ENCODE peak calls at places on chromosomes 12 and 14, in ten cellular contexts. J, Y, U, A, F, C, T, R, D and M are unnamed samples.

GRCh38 chr12:7113389-7113871 is 4.4 kb upstream of the C1RL start:
- DNase-seq in T (peak; percentile 32), Y (peak; percentile 63), F (no peak), A (peak; percentile 44), U (peak; percentile 64), J (peak; percentile 28), C (peak; percentile 33), R (peak; percentile 64), D (peak; percentile 39), M (no peak)

GRCh38 chr12:90826031-90826430 is 128.9 kb downstream of the CCER1 start:
- DNase-seq in F (no peak), C (no peak), U (no peak), R (peak; percentile 4), A (no peak), D (no peak), T (no peak), Y (no peak), J (no peak), M (no peak)

GRCh38 chr12:130266751-130267150 is 70.9 kb upstream of the PIWIL1 start:
- DNase-seq in U (no peak), F (no peak), C (no peak), R (no peak), D (no peak), A (no peak), T (no peak), Y (peak; percentile 22), J (no peak), M (no peak)

GRCh38 chr12:54565658-54566552 is 16.5 kb downstream of the PDE1B start:
- DNase-seq in R (no peak), A (no peak), D (no peak), C (no peak), J (no peak), U (no peak), F (no peak), Y (no peak), T (no peak), M (no peak)

GRCh38 chr14:75226755-75227544 is 50.5 kb upstream of the TMED10 start:
- DNase-seq in A (no peak), U (no peak), F (no peak), C (no peak), R (no peak), T (no peak), J (peak; percentile 59), Y (no peak), D (no peak), M (no peak)

GRCh38 chr12:55915481-55915856 is 12.2 kb downstream of the PYM1 start:
- DNase-seq in F (no peak), D (no peak), Y (peak; percentile 57), U (no peak), A (no peak), R (no peak), C (no peak), T (no peak), J (no peak), M (no peak)

GRCh38 chr14:61751475-61751989 is 10.7 kb upstream of the SNAPC1 start:
- DNase-seq in D (no peak), A (no peak), R (no peak), C (no peak), Y (no peak), T (no peak), U (peak; percentile 23), J (no peak), F (no peak), M (no peak)

GRCh38 chr14:103113774-103114173 is 9.5 kb upstream of the TNFAIP2 start:
- DNase-seq in C (no peak), D (no peak), J (no peak), F (no peak), U (no peak), R (no peak), A (no peak), Y (no peak), T (no peak), M (no peak)

DNA sequence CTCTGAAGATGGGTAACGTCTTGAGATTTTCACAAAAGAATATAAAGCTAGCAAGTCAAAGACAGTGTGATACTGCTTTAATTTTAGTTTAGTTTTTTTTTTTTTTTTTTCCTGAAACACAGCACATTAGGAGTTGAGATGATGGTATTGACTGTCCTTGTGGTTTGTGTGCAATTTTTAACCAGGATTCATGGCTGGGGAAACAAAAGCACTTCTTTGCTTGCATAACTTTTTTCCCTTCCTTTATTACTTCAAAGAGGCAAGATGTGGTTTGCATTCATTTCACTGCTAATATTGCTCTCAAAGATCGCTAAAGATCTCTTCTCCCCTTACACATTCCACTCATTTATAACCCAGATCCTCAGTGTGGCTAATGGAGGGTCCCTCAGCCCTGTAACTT is 157.1 kb upstream of the PZP start:
- DNase-seq in J (no peak), R (no peak), Y (no peak), F (no peak), D (peak; percentile 72), A (peak; percentile 19), T (no peak), C (no peak), U (peak; percentile 25), M (no peak)
- H3K4me3 ChIP-seq in J (no peak overlapping the region), R (no peak overlapping the region), Y (no peak overlapping the region), F (no peak overlapping the region), D (no peak overlapping the region), A (no peak overlapping the region), T (no peak overlapping the region), C (no peak overlapping the region), U (no peak overlapping the region), M (no peak overlapping the region)

DNA sequence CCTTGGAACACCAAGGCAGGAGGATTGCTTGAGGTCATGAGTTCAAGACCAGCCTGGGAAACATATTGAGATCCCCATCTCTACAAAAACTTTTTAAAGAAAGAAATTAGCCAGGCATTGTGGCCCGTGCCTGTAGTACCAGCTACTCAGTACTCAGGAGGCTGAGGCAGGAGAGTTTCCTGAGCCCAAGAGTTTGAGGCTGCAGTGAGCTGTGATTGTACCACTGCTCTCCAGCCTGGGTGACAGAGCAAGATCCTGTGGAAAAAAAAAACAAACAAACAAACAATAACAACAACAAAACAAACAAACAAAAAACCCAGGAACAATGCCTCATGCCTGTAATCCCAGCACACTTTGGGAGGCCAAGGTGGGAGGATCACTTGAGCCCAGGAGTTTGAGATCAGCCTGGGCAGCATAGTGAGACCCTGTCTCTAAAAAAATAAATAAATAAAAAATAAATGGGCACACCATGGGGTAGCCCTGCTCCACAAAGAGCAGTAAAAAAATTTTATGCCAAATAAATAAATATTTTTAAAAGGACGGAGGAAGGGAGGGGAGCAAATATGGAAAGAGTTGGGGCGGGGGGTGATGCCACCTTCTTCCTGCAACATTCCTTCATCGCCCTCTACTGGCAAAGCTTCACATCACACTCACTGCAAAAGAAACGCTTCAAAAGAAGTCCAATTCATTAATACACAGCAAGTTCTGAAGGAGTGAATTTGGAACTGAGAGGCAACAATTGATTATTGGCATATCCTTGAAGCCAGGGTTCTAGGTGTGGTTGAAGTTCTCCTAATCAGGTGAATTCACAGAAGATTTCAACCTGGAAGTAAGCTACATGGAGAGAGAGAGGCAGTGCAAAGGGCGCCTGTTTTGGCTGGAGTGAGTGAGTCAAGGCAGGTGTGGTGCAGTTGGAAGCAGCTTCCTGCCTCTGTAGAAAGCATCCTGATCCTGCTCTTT is 8.8 kb upstream of the GNPTAB start:
- DNase-seq in C (peak; percentile 85), R (peak; percentile 78), D (peak; percentile 62), F (peak; percentile 65), U (peak; percentile 85), Y (peak; percentile 79), A (peak; percentile 68), J (peak; percentile 80), T (peak; percentile 42), M (peak; percentile 43)
- TF ChIP-seq CTCF in C (peak; percentile 93), R (peak; percentile 86), D (peak; percentile 87), F (peak; percentile 83), U (peak; percentile 87), Y (peak; percentile 97), A (peak; percentile 75), J (peak; percentile 87), T (peak; percentile 78), M (peak; percentile 84)

GRCh38 chr12:40587970-40588369 is 104.3 kb upstream of the CNTN1 start:
- DNase-seq in C (no peak), D (no peak), Y (no peak), R (no peak), U (no peak), T (no peak), A (no peak), F (no peak), J (no peak), M (no peak)
- H3K4me3 ChIP-seq in C (no peak overlapping the region), D (no peak overlapping the region), Y (no peak overlapping the region), R (no peak overlapping the region), U (no peak overlapping the region), T (no peak overlapping the region), A (no peak overlapping the region), F (no peak overlapping the region), J (no peak overlapping the region), M (no peak overlapping the region)

DNA sequence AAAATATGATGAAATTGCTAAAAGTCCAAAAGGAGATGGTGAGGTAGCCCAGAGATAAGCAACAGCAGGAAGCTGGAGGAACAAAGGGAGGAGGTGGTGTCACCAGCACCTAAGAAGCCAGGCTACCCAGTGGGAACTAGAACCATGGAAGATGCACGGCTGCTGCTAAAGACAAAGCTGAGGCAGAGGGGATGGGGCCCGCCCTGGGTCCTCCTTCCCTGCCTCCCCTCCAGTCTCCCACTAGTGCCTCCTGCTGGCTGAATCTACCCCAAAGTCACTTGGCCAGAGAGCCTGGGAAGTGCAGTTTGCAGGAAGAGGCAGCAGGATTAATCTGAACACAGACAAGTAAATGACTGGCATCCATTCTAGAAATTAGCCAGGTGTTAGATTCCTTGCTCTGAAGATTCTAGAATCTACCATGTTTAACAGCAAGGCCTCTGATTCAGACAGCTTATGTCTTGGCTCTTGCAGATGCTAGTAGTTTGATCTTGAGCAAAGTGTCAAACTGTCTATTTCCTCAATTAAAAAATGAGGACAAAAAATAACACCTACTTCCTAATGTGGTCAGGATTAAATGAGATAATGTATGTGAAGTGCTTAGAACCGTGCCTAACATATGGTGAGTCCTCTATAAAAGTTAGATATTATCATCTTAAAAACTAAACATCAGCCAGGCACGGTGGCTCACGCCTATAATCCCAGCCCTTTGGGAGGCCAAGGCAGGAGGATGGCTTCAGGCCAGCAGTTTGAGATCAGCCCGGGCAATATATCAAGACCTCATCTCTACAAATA is 5.9 kb upstream of the LRP10 start:
- DNase-seq in F (no peak), J (no peak), D (no peak), T (peak; percentile 26), R (no peak), A (no peak), Y (no peak), U (no peak), C (no peak), M (no peak)
- TF ChIP-seq CTCF in F (no peak), J (no peak), D (peak; percentile 34), T (no peak), R (peak; percentile 37), A (no peak), Y (peak; percentile 28), U (peak; percentile 56), C (peak; percentile 54), M (peak; percentile 13)

GRCh38 chr12:106141003-106141402 is 2.2 kb upstream of the NUAK1 start:
- DNase-seq in R (no peak), U (no peak), A (no peak), Y (no peak), J (no peak), D (no peak), C (no peak), F (no peak), T (no peak), M (no peak)
- H3K4me3 ChIP-seq in R (peak overlapping the region; percentile 80), U (no peak overlapping the region), A (no peak overlapping the region), Y (no peak overlapping the region), J (no peak overlapping the region), D (no peak overlapping the region), C (no peak overlapping the region), F (no peak overlapping the region), T (no peak overlapping the region), M (peak overlapping the region; percentile 70)